ENCODE peak calls at places on chromosomes 2 and 18, in eight cellular contexts. S, D, H, A, F, P, C and X are unnamed samples.

GRCh38 chr2:10655074-10655840 is 34.5 kb downstream of the NOL10 start:
- DNase-seq in C (no peak), F (no peak), A (no peak), S (no peak), P (no peak), H (no peak), D (no peak), X (peak)

GRCh38 chr2:57182941-57183340 is 863.7 kb upstream of the VRK2 start:
- DNase-seq in A (no peak), C (no peak), F (no peak), D (no peak), S (no peak), H (no peak), P (no peak), X (no peak)

GRCh38 chr2:96231316-96231715 is 22.7 kb upstream of the STARD7 start:
- DNase-seq in P (no peak), C (no peak), H (no peak), D (peak), F (no peak), A (no peak), S (no peak), X (no peak)

GRCh38 chr2:18623782-18624181 is 34.4 kb upstream of the NT5C1B start:
- DNase-seq in F (no peak), D (no peak), S (no peak), C (peak), A (no peak), H (no peak), P (no peak), X (no peak)

GRCh38 chr2:197315371-197315770 is 4.8 kb upstream of the ANKRD44 start:
- DNase-seq in H (no peak), D (no peak), C (no peak), S (no peak), A (no peak), P (no peak), F (no peak), X (no peak)

GRCh38 chr2:9582624-9583023 is 27.0 kb upstream of the ADAM17 start:
- DNase-seq in H (no peak), F (no peak), A (no peak), C (no peak), D (no peak), P (no peak), S (no peak), X (no peak)

GRCh38 chr18:30566877-30567276 is 475.7 kb downstream of the DSC3 start:
- DNase-seq in P (no peak), F (no peak), H (no peak), C (no peak), A (no peak), D (no peak), S (no peak), X (no peak)

GRCh38 chr2:34822616-34823015 is 1223.5 kb upstream of the FAM98A start:
- DNase-seq in A (no peak), H (no peak), C (no peak), P (no peak), S (no peak), D (no peak), F (no peak), X (no peak)

GRCh38 chr2:157747695-157748370 is 119.2 kb upstream of the ACVR1C start:
- DNase-seq in H (no peak), C (peak), S (no peak), A (no peak), P (no peak), F (peak), D (no peak), X (no peak)

GRCh38 chr2:229627728-229628127 is 86.6 kb downstream of the DNER start:
- DNase-seq in A (no peak), C (no peak), P (no peak), H (no peak), D (no peak), F (no peak), S (no peak), X (no peak)

GRCh38 chr2:225177098-225177497 is 134.8 kb upstream of the DOCK10 start:
- DNase-seq in H (no peak), S (no peak), A (no peak), C (peak), F (no peak), P (no peak), D (no peak), X (no peak)

GRCh38 chr2:75466708-75467311 is 93.9 kb downstream of the EVA1A start:
- DNase-seq in F (peak), D (no peak), A (no peak), C (peak), P (no peak), H (no peak), S (no peak), X (no peak)

GRCh38 chr2:5694016-5694690 is 2.0 kb downstream of the SOX11 start:
- DNase-seq in D (no peak), S (no peak), A (no peak), P (no peak), H (no peak), C (no peak), F (no peak), X (no peak)

GRCh38 chr18:10660485-10660884 is 134.7 kb downstream of the NAPG start:
- DNase-seq in P (no peak), A (no peak), D (no peak), C (peak), H (no peak), S (no peak), F (peak), X (no peak)

GRCh38 chr2:175732523-175732922 is 269.5 kb downstream of the LNPK start:
- DNase-seq in H (no peak), F (no peak), A (no peak), S (no peak), P (no peak), D (no peak), C (no peak), X (no peak)

GRCh38 chr18:713135-713490 is 683 bp upstream of the ENOSF1 start:
- DNase-seq in A (no peak), C (no peak), H (no peak), D (no peak), P (no peak), S (no peak), F (no peak), X (no peak)

GRCh38 chr2:102070058-102070642 is 72.4 kb upstream of the IL1R1 start:
- DNase-seq in P (no peak), S (no peak), H (no peak), D (peak), A (peak), F (peak), C (peak), X (no peak)

GRCh38 chr2:114797942-114798341 is 355.5 kb downstream of the DPP10 start:
- DNase-seq in F (no peak), P (no peak), C (no peak), A (no peak), D (no peak), H (no peak), S (no peak), X (no peak)

GRCh38 chr18:34594243-34594642 is 115.9 kb upstream of the DTNA start:
- DNase-seq in H (no peak), C (no peak), S (no peak), F (no peak), P (no peak), A (no peak), D (no peak), X (no peak)

GRCh38 chr2:42747422-42747821 is 16.5 kb downstream of the OXER1 start:
- DNase-seq in D (no peak), S (no peak), A (no peak), P (no peak), H (no peak), C (no peak), F (no peak), X (no peak)

GRCh38 chr18:11887305-11888262 is 20.5 kb downstream of the MPPE1 start:
- DNase-seq in H (no peak), S (no peak), A (no peak), F (no peak), C (no peak), D (no peak), P (no peak), X (no peak)

GRCh38 chr18:5515007-5515744 is 28.6 kb downstream of the EPB41L3 start:
- DNase-seq in H (no peak), P (no peak), F (no peak), D (no peak), A (no peak), S (no peak), C (no peak), X (no peak)

GRCh38 chr2:118837621-118838020 is 9.8 kb downstream of the EN1 start:
- DNase-seq in F (no peak), A (no peak), D (no peak), S (no peak), C (no peak), H (no peak), P (no peak), X (no peak)

GRCh38 chr2:240136013-240136670 is at the start of gene COPS9:
- DNase-seq in A (peak), C (peak), D (peak), F (peak), S (peak), H (peak), P (peak), X (peak)

GRCh38 chr2:240134466-240134865 is 1.6 kb downstream of the COPS9 start:
- DNase-seq in C (no peak), P (no peak), F (no peak), S (peak), H (no peak), D (peak), A (no peak), X (no peak)

GRCh38 chr2:240135706-240136012 is 446 bp downstream of the COPS9 start:
- DNase-seq in F (no peak), P (no peak), D (no peak), S (no peak), A (no peak), C (no peak), H (no peak), X (no peak)

GRCh38 chr2:240133401-240133800 is 2.7 kb downstream of the COPS9 start:
- DNase-seq in D (peak), H (no peak), P (no peak), C (no peak), S (no peak), F (no peak), A (no peak), X (no peak)

DNA sequence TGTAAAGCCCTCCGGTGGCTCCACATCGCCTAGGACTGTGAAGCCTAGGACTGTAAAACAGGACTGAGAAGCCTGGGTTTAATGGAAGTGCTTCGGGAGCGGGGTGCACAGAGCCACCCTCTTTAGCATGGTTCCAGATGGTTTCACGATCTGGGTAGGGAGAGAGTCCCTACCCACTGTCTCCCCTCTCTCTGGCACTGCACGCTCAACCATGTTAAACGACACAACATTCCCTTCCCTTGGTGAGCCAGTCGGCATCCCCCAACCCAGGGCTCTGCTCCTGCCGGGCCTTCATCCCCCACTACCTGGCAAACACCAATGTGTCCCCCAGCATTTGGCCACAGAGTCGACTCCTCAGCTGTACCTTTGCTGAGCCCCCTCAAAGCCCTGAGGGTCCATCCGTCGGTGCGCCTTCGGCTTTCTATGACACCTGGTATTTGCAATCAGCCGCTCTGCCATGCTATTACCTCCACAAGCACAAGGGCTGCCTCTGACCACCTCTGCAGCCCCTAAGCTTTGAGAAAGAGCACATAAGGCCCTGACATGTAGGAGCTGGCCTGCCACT is 1.1 kb downstream of the COPS9 start:
- DNase-seq in A (no peak), C (no peak), P (no peak), D (peak), H (no peak), F (no peak), S (peak), X (no peak)
- H3K27ac ChIP-seq in A (no peak), C (no peak), P (peak), D (peak), H (no peak), F (no peak), S (no peak), X (peak)

DNA sequence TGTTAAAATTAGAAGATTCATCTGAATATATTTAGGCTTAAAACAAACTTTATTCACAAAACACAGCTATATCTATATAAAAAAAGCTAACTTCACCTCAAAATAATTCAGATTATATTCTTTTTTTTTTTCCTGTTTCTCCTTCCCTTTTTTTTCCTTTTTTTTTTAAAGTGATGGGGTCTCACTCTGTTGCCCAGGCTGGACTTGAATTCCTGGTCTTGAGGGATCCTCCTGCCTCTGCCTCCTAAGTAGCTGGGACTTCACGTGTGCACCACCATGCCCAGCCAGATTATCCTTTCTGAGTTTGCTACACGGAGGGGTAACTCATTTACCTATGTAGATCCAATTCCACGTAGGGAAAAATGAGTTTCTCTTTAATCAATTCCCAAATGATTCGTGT is 3.8 kb downstream of the IDH1 start:
- DNase-seq in D (no peak), H (no peak), P (no peak), A (no peak), S (no peak), C (no peak), F (no peak), X (no peak)
- H3K4me3 ChIP-seq in D (no peak), H (no peak), P (no peak), A (no peak), S (no peak), C (no peak), F (no peak), X (no peak)

GRCh38 chr2:98868548-98869271 is 67.3 kb downstream of the CRACDL start:
- DNase-seq in H (no peak), D (no peak), P (no peak), A (no peak), C (no peak), S (no peak), F (no peak), X (no peak)
- H3K27ac ChIP-seq in H (no peak), D (peak), P (no peak), A (no peak), C (no peak), S (peak), F (no peak), X (no peak)

GRCh38 chr2:219072741-219073140 is 12.0 kb upstream of the IHH start:
- DNase-seq in P (no peak), C (no peak), H (no peak), A (no peak), D (no peak), F (no peak), S (no peak), X (no peak)
- H3K4me3 ChIP-seq in P (no peak), C (no peak), H (no peak), A (no peak), D (no peak), F (no peak), S (no peak), X (no peak)

GRCh38 chr2:62292190-62292589 is 96.3 kb downstream of the B3GNT2 start:
- DNase-seq in P (no peak), D (no peak), S (no peak), C (no peak), H (no peak), F (no peak), A (no peak), X (no peak)

GRCh38 chr2:62293490-62294212 is 97.7 kb downstream of the B3GNT2 start:
- DNase-seq in C (no peak), D (peak), F (peak), S (peak), P (no peak), A (peak), H (no peak), X (no peak)

GRCh38 chr2:62291052-62291451 is 95.1 kb downstream of the B3GNT2 start:
- DNase-seq in A (no peak), C (no peak), H (no peak), S (no peak), D (no peak), P (no peak), F (no peak), X (no peak)

GRCh38 chr2:62291517-62292137 is 95.7 kb downstream of the B3GNT2 start:
- DNase-seq in C (no peak), F (no peak), S (no peak), P (no peak), A (no peak), D (no peak), H (no peak), X (no peak)

DNA sequence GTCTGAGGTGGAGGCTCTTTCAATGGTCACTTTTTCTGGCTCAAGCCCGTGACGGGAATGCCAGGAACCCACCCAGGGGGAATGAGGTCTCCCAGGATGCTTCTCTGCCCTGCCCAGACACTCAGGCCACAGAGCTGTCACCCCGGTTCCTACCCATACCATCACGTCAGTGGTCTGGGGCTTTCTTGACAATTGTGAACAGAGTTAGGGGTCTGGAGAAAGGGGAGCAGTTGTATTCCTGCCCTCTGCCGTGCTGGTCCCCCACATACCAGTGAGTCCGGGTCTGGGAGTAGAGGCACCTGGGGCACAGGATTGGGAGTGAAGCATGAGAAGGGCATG is 97.2 kb downstream of the B3GNT2 start:
- DNase-seq in S (no peak), C (no peak), P (no peak), H (no peak), D (no peak), F (no peak), A (no peak), X (no peak)
- H3K27ac ChIP-seq in S (peak), C (no peak), P (no peak), H (no peak), D (peak), F (no peak), A (peak), X (no peak)

DNA sequence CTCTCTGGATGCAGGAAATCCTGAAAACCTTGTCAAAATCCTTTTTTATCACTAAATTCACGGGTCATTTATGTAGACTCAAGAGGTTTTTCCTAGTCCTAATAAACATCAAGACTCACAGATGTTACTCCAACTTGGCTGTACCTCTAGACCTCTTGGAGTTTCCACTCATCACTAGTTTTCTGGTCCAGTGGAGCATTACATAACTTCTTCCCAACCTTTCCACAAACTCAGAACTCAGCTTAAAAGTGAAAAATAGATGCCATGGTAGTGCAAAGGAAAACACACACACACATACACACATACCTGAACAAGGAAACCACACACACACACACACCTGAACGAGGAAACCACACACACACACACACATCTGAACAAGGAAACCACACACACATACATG is 807.2 kb downstream of the LRP1B start:
- DNase-seq in H (no peak), P (no peak), S (no peak), A (no peak), F (no peak), D (no peak), C (no peak), X (no peak)
- H3K4me3 ChIP-seq in H (no peak), P (no peak), S (no peak), A (no peak), F (no peak), D (no peak), C (no peak), X (no peak)

GRCh38 chr2:120287183-120288015 is 34.7 kb downstream of the RALB start:
- DNase-seq in S (no peak), A (no peak), P (no peak), D (no peak), F (no peak), H (no peak), C (peak), X (no peak)
- H3K27ac ChIP-seq in S (no peak), A (no peak), P (no peak), D (no peak), F (no peak), H (no peak), C (peak), X (peak)